ENCODE peak calls at places on chromosomes 13 and 19, in eight cellular contexts. One of them, this sample, is unnamed. For H3K4me1, the result is how much of the 10 kb centered on the place peaks cover.

GRCh38 chr19:2782357-2782935 is 627 bp downstream of the SGTA start:
- DNase-seq in psoas muscle: no peak
- DNase-seq in Peyer's patch: no peak
- DNase-seq in transverse colon: peak
- DNase-seq in left ventricle myocardium inferior: no peak
- DNase-seq in body of pancreas: peak
- DNase-seq in fibroblast of lung: no peak
- DNase-seq in colonic mucosa: peak
- DNase-seq in this sample: no peak

GRCh38 chr13:65653548-65654078 is 1576.5 kb downstream of the PCDH9 start:
- DNase-seq in body of pancreas: no peak
- DNase-seq in psoas muscle: no peak
- DNase-seq in left ventricle myocardium inferior: no peak
- DNase-seq in Peyer's patch: no peak
- DNase-seq in transverse colon: no peak
- DNase-seq in colonic mucosa: no peak
- DNase-seq in fibroblast of lung: no peak
- DNase-seq in this sample: no peak

GRCh38 chr13:44470623-44471562 is 97.3 kb downstream of the SERP2 start:
- DNase-seq in left ventricle myocardium inferior: no peak
- DNase-seq in fibroblast of lung: peak
- DNase-seq in Peyer's patch: no peak
- DNase-seq in transverse colon: no peak
- DNase-seq in body of pancreas: no peak
- DNase-seq in colonic mucosa: no peak
- DNase-seq in psoas muscle: no peak
- DNase-seq in this sample: no peak

GRCh38 chr13:73715114-73715909 is 418.9 kb downstream of the KLF12 start:
- DNase-seq in fibroblast of lung: no peak
- DNase-seq in body of pancreas: no peak
- DNase-seq in left ventricle myocardium inferior: no peak
- DNase-seq in Peyer's patch: no peak
- DNase-seq in transverse colon: no peak
- DNase-seq in psoas muscle: no peak
- DNase-seq in colonic mucosa: no peak
- DNase-seq in this sample: peak

GRCh38 chr19:963401-964022 is 20.6 kb upstream of the WDR18 start:
- DNase-seq in left ventricle myocardium inferior: no peak
- DNase-seq in fibroblast of lung: no peak
- DNase-seq in psoas muscle: no peak
- DNase-seq in body of pancreas: no peak
- DNase-seq in transverse colon: no peak
- DNase-seq in Peyer's patch: no peak
- DNase-seq in colonic mucosa: no peak
- DNase-seq in this sample: no peak

GRCh38 chr19:14160017-14160703 is 23.8 kb upstream of the ASF1B start:
- DNase-seq in colonic mucosa: no peak
- DNase-seq in fibroblast of lung: no peak
- DNase-seq in Peyer's patch: no peak
- DNase-seq in body of pancreas: no peak
- DNase-seq in psoas muscle: no peak
- DNase-seq in left ventricle myocardium inferior: no peak
- DNase-seq in transverse colon: no peak
- DNase-seq in this sample: no peak

GRCh38 chr19:46350029-46350757 is 3.3 kb downstream of the PPP5C start:
- DNase-seq in colonic mucosa: peak
- DNase-seq in transverse colon: peak
- DNase-seq in Peyer's patch: no peak
- DNase-seq in left ventricle myocardium inferior: no peak
- DNase-seq in psoas muscle: no peak
- DNase-seq in body of pancreas: no peak
- DNase-seq in fibroblast of lung: no peak
- DNase-seq in this sample: no peak

GRCh38 chr13:26694609-26695359 is 65.8 kb downstream of the GPR12 start:
- DNase-seq in transverse colon: no peak
- DNase-seq in left ventricle myocardium inferior: no peak
- DNase-seq in psoas muscle: no peak
- DNase-seq in fibroblast of lung: no peak
- DNase-seq in body of pancreas: no peak
- DNase-seq in colonic mucosa: no peak
- DNase-seq in Peyer's patch: no peak
- DNase-seq in this sample: no peak

GRCh38 chr13:48896312-48896711 is 79.4 kb upstream of the FNDC3A start:
- DNase-seq in psoas muscle: no peak
- DNase-seq in transverse colon: no peak
- DNase-seq in fibroblast of lung: peak
- DNase-seq in body of pancreas: no peak
- DNase-seq in colonic mucosa: no peak
- DNase-seq in Peyer's patch: no peak
- DNase-seq in left ventricle myocardium inferior: no peak
- DNase-seq in this sample: no peak

GRCh38 chr19:29524912-29525870 is 603 bp upstream of the VSTM2B start:
- DNase-seq in left ventricle myocardium inferior: peak
- DNase-seq in psoas muscle: peak
- DNase-seq in colonic mucosa: no peak
- DNase-seq in Peyer's patch: no peak
- DNase-seq in transverse colon: no peak
- DNase-seq in fibroblast of lung: no peak
- DNase-seq in body of pancreas: no peak
- DNase-seq in this sample: peak

GRCh38 chr13:110070511-110071120 is 236.3 kb downstream of the COL4A1 start:
- DNase-seq in left ventricle myocardium inferior: no peak
- DNase-seq in fibroblast of lung: peak
- DNase-seq in psoas muscle: no peak
- DNase-seq in body of pancreas: no peak
- DNase-seq in transverse colon: no peak
- DNase-seq in Peyer's patch: no peak
- DNase-seq in colonic mucosa: no peak
- DNase-seq in this sample: no peak

GRCh38 chr13:39376088-39376487 is 226.9 kb downstream of the LHFPL6 start:
- DNase-seq in fibroblast of lung: no peak
- DNase-seq in Peyer's patch: no peak
- DNase-seq in colonic mucosa: no peak
- DNase-seq in body of pancreas: no peak
- DNase-seq in psoas muscle: no peak
- DNase-seq in left ventricle myocardium inferior: no peak
- DNase-seq in transverse colon: no peak
- DNase-seq in this sample: no peak

GRCh38 chr13:23578411-23579071 is 8.3 kb downstream of the TNFRSF19 start:
- DNase-seq in body of pancreas: peak
- DNase-seq in Peyer's patch: peak
- DNase-seq in psoas muscle: peak
- DNase-seq in fibroblast of lung: peak
- DNase-seq in left ventricle myocardium inferior: peak
- DNase-seq in colonic mucosa: peak
- DNase-seq in transverse colon: peak
- DNase-seq in this sample: peak

GRCh38 chr13:67106502-67107057 is 123.6 kb downstream of the PCDH9 start:
- DNase-seq in colonic mucosa: no peak
- DNase-seq in psoas muscle: no peak
- DNase-seq in body of pancreas: no peak
- DNase-seq in fibroblast of lung: no peak
- DNase-seq in Peyer's patch: no peak
- DNase-seq in left ventricle myocardium inferior: no peak
- DNase-seq in transverse colon: no peak
- DNase-seq in this sample: peak

GRCh38 chr13:97308735-97309429 is 86.7 kb downstream of the MBNL2 start:
- DNase-seq in body of pancreas: no peak
- DNase-seq in transverse colon: no peak
- DNase-seq in psoas muscle: no peak
- DNase-seq in colonic mucosa: no peak
- DNase-seq in left ventricle myocardium inferior: no peak
- DNase-seq in Peyer's patch: no peak
- DNase-seq in fibroblast of lung: no peak
- DNase-seq in this sample: no peak

GRCh38 chr13:59318320-59318930 is 845.3 kb downstream of the DIAPH3 start:
- DNase-seq in fibroblast of lung: peak
- DNase-seq in colonic mucosa: peak
- DNase-seq in psoas muscle: peak
- DNase-seq in transverse colon: peak
- DNase-seq in Peyer's patch: peak
- DNase-seq in body of pancreas: peak
- DNase-seq in left ventricle myocardium inferior: peak
- DNase-seq in this sample: no peak

GRCh38 chr19:38745316-38745715 is 1.0 kb upstream of the CAPN12 start:
- DNase-seq in psoas muscle: no peak
- DNase-seq in Peyer's patch: no peak
- DNase-seq in body of pancreas: no peak
- DNase-seq in fibroblast of lung: no peak
- DNase-seq in transverse colon: no peak
- DNase-seq in colonic mucosa: no peak
- DNase-seq in left ventricle myocardium inferior: no peak
- DNase-seq in this sample: peak

GRCh38 chr19:45852145-45852750 is 10.7 kb downstream of the SYMPK start:
- DNase-seq in Peyer's patch: no peak
- DNase-seq in fibroblast of lung: no peak
- DNase-seq in transverse colon: no peak
- DNase-seq in body of pancreas: no peak
- DNase-seq in psoas muscle: peak
- DNase-seq in left ventricle myocardium inferior: no peak
- DNase-seq in colonic mucosa: no peak
- DNase-seq in this sample: no peak

GRCh38 chr19:30208661-30209060 is 163.5 kb upstream of the ZNF536 start:
- DNase-seq in psoas muscle: no peak
- DNase-seq in transverse colon: no peak
- DNase-seq in fibroblast of lung: no peak
- DNase-seq in body of pancreas: no peak
- DNase-seq in left ventricle myocardium inferior: no peak
- DNase-seq in colonic mucosa: no peak
- DNase-seq in Peyer's patch: no peak
- DNase-seq in this sample: no peak

GRCh38 chr19:8149261-8150094 is at the start of gene FBN3:
- DNase-seq in transverse colon: no peak
- DNase-seq in psoas muscle: no peak
- DNase-seq in Peyer's patch: no peak
- DNase-seq in left ventricle myocardium inferior: no peak
- DNase-seq in colonic mucosa: no peak
- DNase-seq in body of pancreas: no peak
- DNase-seq in fibroblast of lung: no peak
- DNase-seq in this sample: no peak

GRCh38 chr13:21478881-21479808 is 20.0 kb upstream of the ZDHHC20 start:
- DNase-seq in Peyer's patch: peak
- DNase-seq in psoas muscle: no peak
- DNase-seq in left ventricle myocardium inferior: no peak
- DNase-seq in body of pancreas: peak
- DNase-seq in colonic mucosa: peak
- DNase-seq in fibroblast of lung: peak
- DNase-seq in transverse colon: peak
- DNase-seq in this sample: no peak

GRCh38 chr19:18557474-18558201 is at the start of gene KXD1:
- DNase-seq in transverse colon: peak
- DNase-seq in Peyer's patch: peak
- DNase-seq in colonic mucosa: peak
- DNase-seq in body of pancreas: peak
- DNase-seq in fibroblast of lung: peak
- DNase-seq in left ventricle myocardium inferior: peak
- DNase-seq in psoas muscle: peak
- DNase-seq in this sample: peak
- H3K27ac ChIP-seq in transverse colon: peak
- H3K27ac ChIP-seq in Peyer's patch: peak
- H3K27ac ChIP-seq in colonic mucosa: peak
- H3K27ac ChIP-seq in body of pancreas: peak
- H3K27ac ChIP-seq in fibroblast of lung: peak
- H3K27ac ChIP-seq in left ventricle myocardium inferior: peak
- H3K27ac ChIP-seq in psoas muscle: peak
- H3K27ac ChIP-seq in this sample: peak

DNA sequence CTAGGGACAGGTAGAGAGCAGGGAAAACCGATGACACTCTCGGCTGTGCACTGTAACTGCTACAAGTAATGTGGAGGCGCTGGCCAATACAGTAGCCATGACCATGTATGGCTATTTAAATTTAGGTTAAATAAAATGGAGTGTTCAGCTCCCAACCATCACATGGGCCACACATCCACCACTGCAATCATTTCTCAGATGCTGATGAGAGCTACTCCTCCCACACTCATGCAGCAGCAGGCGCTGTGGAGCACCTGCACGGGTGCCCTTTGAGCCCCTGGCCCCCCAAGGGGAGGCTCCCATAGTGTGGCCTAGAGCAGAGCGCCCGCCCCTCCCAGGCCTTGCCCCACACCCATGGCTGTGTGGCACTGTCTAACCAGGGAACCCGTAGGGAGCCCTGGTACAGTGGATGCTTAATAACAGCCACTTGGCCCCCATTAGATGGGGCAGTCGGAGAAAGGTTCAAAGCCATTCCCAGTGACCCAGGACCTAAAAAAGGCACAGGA is 6.0 kb downstream of the ACP4 start:
- DNase-seq in colonic mucosa: no peak
- DNase-seq in fibroblast of lung: no peak
- DNase-seq in body of pancreas: no peak
- DNase-seq in Peyer's patch: no peak
- DNase-seq in transverse colon: no peak
- DNase-seq in left ventricle myocardium inferior: no peak
- DNase-seq in psoas muscle: no peak
- DNase-seq in this sample: no peak
- TF ChIP-seq CTCF in colonic mucosa: no peak
- TF ChIP-seq CTCF in fibroblast of lung: no peak
- TF ChIP-seq CTCF in body of pancreas: no peak
- TF ChIP-seq CTCF in Peyer's patch: no peak
- TF ChIP-seq CTCF in transverse colon: no peak
- TF ChIP-seq CTCF in left ventricle myocardium inferior: no peak
- TF ChIP-seq CTCF in psoas muscle: no peak
- TF ChIP-seq CTCF in this sample: no peak

GRCh38 chr19:13006431-13007281 is 11.4 kb downstream of the NFIX start:
- DNase-seq in body of pancreas: no peak
- DNase-seq in psoas muscle: peak
- DNase-seq in fibroblast of lung: no peak
- DNase-seq in left ventricle myocardium inferior: no peak
- DNase-seq in colonic mucosa: no peak
- DNase-seq in transverse colon: no peak
- DNase-seq in Peyer's patch: no peak
- DNase-seq in this sample: no peak
- H3K4me1 ChIP-seq in body of pancreas: half or more
- H3K4me1 ChIP-seq in psoas muscle: half or more
- H3K4me1 ChIP-seq in fibroblast of lung: under half
- H3K4me1 ChIP-seq in left ventricle myocardium inferior: half or more
- H3K4me1 ChIP-seq in colonic mucosa: under half
- H3K4me1 ChIP-seq in transverse colon: half or more
- H3K4me1 ChIP-seq in Peyer's patch: under half
- H3K4me1 ChIP-seq in this sample: half or more

DNA sequence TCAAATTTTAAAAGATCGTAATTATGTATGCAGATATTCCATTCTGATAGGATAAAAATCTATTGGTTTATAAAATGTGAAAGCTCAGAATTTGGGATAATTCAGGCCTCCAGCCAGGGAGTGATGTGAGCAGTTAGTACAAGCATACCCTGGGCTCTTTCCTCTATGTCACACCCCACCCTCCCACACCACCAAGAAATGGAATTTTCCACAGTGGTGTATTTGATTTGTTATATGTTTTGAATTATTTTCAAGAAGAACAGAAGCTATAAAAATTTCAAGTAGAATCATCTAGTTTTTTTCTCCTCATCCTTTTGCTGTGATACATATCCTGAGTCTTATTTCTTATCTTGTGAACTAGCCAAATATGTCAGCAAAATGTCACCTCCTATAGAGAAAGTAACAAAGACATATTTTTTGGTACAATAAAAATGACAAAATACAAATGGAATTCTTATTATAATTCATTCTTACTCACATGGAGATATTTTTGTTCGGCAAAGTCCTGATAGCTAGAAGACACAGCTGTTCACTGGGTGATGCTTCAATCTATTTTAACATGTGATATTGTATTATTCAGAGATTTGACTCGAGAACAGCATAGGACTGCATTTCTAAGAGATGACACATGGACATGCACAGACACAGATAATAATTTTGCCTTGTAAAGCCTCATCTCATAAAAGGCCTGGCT is 61.2 kb upstream of the FRY start:
- DNase-seq in body of pancreas: no peak
- DNase-seq in transverse colon: no peak
- DNase-seq in psoas muscle: no peak
- DNase-seq in Peyer's patch: no peak
- DNase-seq in left ventricle myocardium inferior: no peak
- DNase-seq in colonic mucosa: no peak
- DNase-seq in fibroblast of lung: peak
- DNase-seq in this sample: no peak
- H3K27ac ChIP-seq in body of pancreas: no peak
- H3K27ac ChIP-seq in transverse colon: no peak
- H3K27ac ChIP-seq in psoas muscle: no peak
- H3K27ac ChIP-seq in Peyer's patch: no peak
- H3K27ac ChIP-seq in left ventricle myocardium inferior: peak
- H3K27ac ChIP-seq in colonic mucosa: no peak
- H3K27ac ChIP-seq in fibroblast of lung: peak
- H3K27ac ChIP-seq in this sample: no peak